ENCODE peak calls at places on chromosomes 12 and 14, in six cellular contexts. One of them, this sample, is unnamed.

GRCh38 chr12:26471560-26471959 is 276.2 kb downstream of the SSPN start:
- DNase-seq in HCT116: no peak
- DNase-seq in upper lobe of right lung: no peak
- DNase-seq in NT2/D1: no peak
- DNase-seq in mesendoderm: no peak
- DNase-seq in psoas muscle: no peak
- DNase-seq in this sample: no peak

GRCh38 chr14:92480856-92481255 is 32.7 kb upstream of the RIN3 start:
- DNase-seq in upper lobe of right lung: no peak
- DNase-seq in HCT116: no peak
- DNase-seq in psoas muscle: no peak
- DNase-seq in mesendoderm: no peak
- DNase-seq in NT2/D1: no peak
- DNase-seq in this sample: no peak

GRCh38 chr14:53915364-53916014 is 41.1 kb downstream of the BMP4 start:
- DNase-seq in upper lobe of right lung: no peak
- DNase-seq in NT2/D1: no peak
- DNase-seq in HCT116: no peak
- DNase-seq in mesendoderm: no peak
- DNase-seq in psoas muscle: no peak
- DNase-seq in this sample: no peak

GRCh38 chr12:95544756-95545155 is 6.5 kb downstream of the USP44 start:
- DNase-seq in psoas muscle: no peak
- DNase-seq in HCT116: no peak
- DNase-seq in upper lobe of right lung: no peak
- DNase-seq in NT2/D1: no peak
- DNase-seq in mesendoderm: no peak
- DNase-seq in this sample: no peak

GRCh38 chr12:103829092-103829491 is 11.9 kb downstream of the NT5DC3 start:
- DNase-seq in NT2/D1: no peak
- DNase-seq in psoas muscle: no peak
- DNase-seq in upper lobe of right lung: no peak
- DNase-seq in HCT116: no peak
- DNase-seq in mesendoderm: no peak
- DNase-seq in this sample: no peak

GRCh38 chr14:25308244-25308643 is 258.3 kb upstream of the STXBP6 start:
- DNase-seq in upper lobe of right lung: no peak
- DNase-seq in HCT116: no peak
- DNase-seq in mesendoderm: peak; percentile 85
- DNase-seq in NT2/D1: peak; percentile 6
- DNase-seq in psoas muscle: no peak
- DNase-seq in this sample: no peak

GRCh38 chr14:58861546-58861945 is 223.8 kb downstream of the DACT1 start:
- DNase-seq in HCT116: no peak
- DNase-seq in upper lobe of right lung: no peak
- DNase-seq in mesendoderm: no peak
- DNase-seq in psoas muscle: no peak
- DNase-seq in NT2/D1: no peak
- DNase-seq in this sample: no peak

GRCh38 chr12:94304012-94304411 is 155.6 kb downstream of the PLXNC1 start:
- DNase-seq in mesendoderm: no peak
- DNase-seq in psoas muscle: no peak
- DNase-seq in upper lobe of right lung: no peak
- DNase-seq in HCT116: no peak
- DNase-seq in NT2/D1: no peak
- DNase-seq in this sample: no peak

GRCh38 chr12:105233045-105233905 is 2.7 kb downstream of the APPL2 start:
- DNase-seq in upper lobe of right lung: no peak
- DNase-seq in psoas muscle: no peak
- DNase-seq in HCT116: no peak
- DNase-seq in NT2/D1: no peak
- DNase-seq in mesendoderm: peak; percentile 44
- DNase-seq in this sample: no peak

GRCh38 chr12:82638324-82638723 is 48.4 kb upstream of the TMTC2 start:
- DNase-seq in mesendoderm: no peak
- DNase-seq in upper lobe of right lung: no peak
- DNase-seq in psoas muscle: no peak
- DNase-seq in HCT116: no peak
- DNase-seq in NT2/D1: no peak
- DNase-seq in this sample: no peak

GRCh38 chr12:90058721-90059120 is 350.1 kb upstream of the ATP2B1 start:
- DNase-seq in HCT116: no peak
- DNase-seq in psoas muscle: no peak
- DNase-seq in upper lobe of right lung: no peak
- DNase-seq in NT2/D1: no peak
- DNase-seq in mesendoderm: no peak
- DNase-seq in this sample: peak; percentile 74

GRCh38 chr12:39124768-39125167 is 219.4 kb upstream of the CPNE8 start:
- DNase-seq in mesendoderm: peak; percentile 56
- DNase-seq in HCT116: no peak
- DNase-seq in upper lobe of right lung: no peak
- DNase-seq in NT2/D1: no peak
- DNase-seq in psoas muscle: peak; percentile 43
- DNase-seq in this sample: no peak

GRCh38 chr12:87430444-87430843 is 598.8 kb downstream of the C12orf50 start:
- DNase-seq in NT2/D1: no peak
- DNase-seq in psoas muscle: no peak
- DNase-seq in mesendoderm: no peak
- DNase-seq in HCT116: no peak
- DNase-seq in upper lobe of right lung: no peak
- DNase-seq in this sample: no peak

GRCh38 chr12:65885312-65885711 is 61.0 kb downstream of the HMGA2 start:
- DNase-seq in psoas muscle: no peak
- DNase-seq in NT2/D1: no peak
- DNase-seq in mesendoderm: no peak
- DNase-seq in HCT116: no peak
- DNase-seq in upper lobe of right lung: no peak
- DNase-seq in this sample: no peak

GRCh38 chr14:20434701-20435453 is 1.1 kb downstream of the KLHL33 start:
- DNase-seq in NT2/D1: no peak
- DNase-seq in mesendoderm: no peak
- DNase-seq in upper lobe of right lung: no peak
- DNase-seq in psoas muscle: peak; percentile 93
- DNase-seq in HCT116: no peak
- DNase-seq in this sample: no peak

GRCh38 chr12:51751657-51752056 is 96.9 kb downstream of the FIGNL2 start:
- DNase-seq in HCT116: no peak
- DNase-seq in NT2/D1: no peak
- DNase-seq in upper lobe of right lung: no peak
- DNase-seq in mesendoderm: no peak
- DNase-seq in psoas muscle: no peak
- DNase-seq in this sample: no peak

GRCh38 chr12:113248842-113249435 is 27.7 kb downstream of the TPCN1 start:
- DNase-seq in HCT116: no peak
- DNase-seq in mesendoderm: no peak
- DNase-seq in psoas muscle: peak; percentile 51
- DNase-seq in NT2/D1: no peak
- DNase-seq in upper lobe of right lung: no peak
- DNase-seq in this sample: no peak

GRCh38 chr12:81759215-81759991 is at the start of gene PPFIA2:
- DNase-seq in HCT116: no peak
- DNase-seq in psoas muscle: peak; percentile 52
- DNase-seq in upper lobe of right lung: peak; percentile 60
- DNase-seq in NT2/D1: peak; percentile 40
- DNase-seq in mesendoderm: peak; percentile 70
- DNase-seq in this sample: peak; percentile 3

GRCh38 chr12:62873116-62873825 is 61.7 kb downstream of the PPM1H start:
- DNase-seq in NT2/D1: no peak
- DNase-seq in psoas muscle: no peak
- DNase-seq in mesendoderm: peak; percentile 63
- DNase-seq in upper lobe of right lung: no peak
- DNase-seq in HCT116: no peak
- DNase-seq in this sample: peak; percentile 48

GRCh38 chr14:47863441-47863840 is 188.0 kb upstream of the MDGA2 start:
- DNase-seq in NT2/D1: no peak
- DNase-seq in mesendoderm: no peak
- DNase-seq in psoas muscle: no peak
- DNase-seq in HCT116: no peak
- DNase-seq in upper lobe of right lung: no peak
- DNase-seq in this sample: no peak

GRCh38 chr14:103199141-103199540 is 75.9 kb downstream of the TNFAIP2 start:
- DNase-seq in HCT116: no peak
- DNase-seq in psoas muscle: no peak
- DNase-seq in NT2/D1: no peak
- DNase-seq in upper lobe of right lung: no peak
- DNase-seq in mesendoderm: no peak
- DNase-seq in this sample: no peak

GRCh38 chr12:3496964-3497363 is 6.0 kb downstream of the PRMT8 start:
- DNase-seq in NT2/D1: no peak
- DNase-seq in psoas muscle: no peak
- DNase-seq in upper lobe of right lung: no peak
- DNase-seq in HCT116: peak; percentile 16
- DNase-seq in mesendoderm: peak; percentile 76
- DNase-seq in this sample: no peak

GRCh38 chr14:70780396-70781075 is 28.8 kb downstream of the MAP3K9 start:
- DNase-seq in NT2/D1: no peak
- DNase-seq in upper lobe of right lung: peak; percentile 69
- DNase-seq in mesendoderm: no peak
- DNase-seq in psoas muscle: no peak
- DNase-seq in HCT116: no peak
- DNase-seq in this sample: no peak

GRCh38 chr14:30610719-30611388 is 11.3 kb upstream of the SCFD1 start:
- DNase-seq in upper lobe of right lung: no peak
- DNase-seq in mesendoderm: peak; percentile 47
- DNase-seq in psoas muscle: peak; percentile 62
- DNase-seq in NT2/D1: no peak
- DNase-seq in HCT116: peak; percentile 36
- DNase-seq in this sample: peak; percentile 32

GRCh38 chr12:69476276-69477017 is 6.3 kb downstream of the FRS2 start:
- DNase-seq in psoas muscle: no peak
- DNase-seq in mesendoderm: no peak
- DNase-seq in NT2/D1: no peak
- DNase-seq in HCT116: no peak
- DNase-seq in upper lobe of right lung: no peak
- DNase-seq in this sample: no peak
- H3K4me1 ChIP-seq in psoas muscle: peaks cover 46% of the 10 kb centered on the region
- H3K4me1 ChIP-seq in mesendoderm: peaks cover 2% of the 10 kb centered on the region
- H3K4me1 ChIP-seq in NT2/D1: no peaks in the 10 kb centered on the region
- H3K4me1 ChIP-seq in HCT116: peaks cover 7% of the 10 kb centered on the region
- H3K4me1 ChIP-seq in upper lobe of right lung: peaks cover 53% of the 10 kb centered on the region
- H3K4me1 ChIP-seq in this sample: peaks cover 11% of the 10 kb centered on the region

DNA sequence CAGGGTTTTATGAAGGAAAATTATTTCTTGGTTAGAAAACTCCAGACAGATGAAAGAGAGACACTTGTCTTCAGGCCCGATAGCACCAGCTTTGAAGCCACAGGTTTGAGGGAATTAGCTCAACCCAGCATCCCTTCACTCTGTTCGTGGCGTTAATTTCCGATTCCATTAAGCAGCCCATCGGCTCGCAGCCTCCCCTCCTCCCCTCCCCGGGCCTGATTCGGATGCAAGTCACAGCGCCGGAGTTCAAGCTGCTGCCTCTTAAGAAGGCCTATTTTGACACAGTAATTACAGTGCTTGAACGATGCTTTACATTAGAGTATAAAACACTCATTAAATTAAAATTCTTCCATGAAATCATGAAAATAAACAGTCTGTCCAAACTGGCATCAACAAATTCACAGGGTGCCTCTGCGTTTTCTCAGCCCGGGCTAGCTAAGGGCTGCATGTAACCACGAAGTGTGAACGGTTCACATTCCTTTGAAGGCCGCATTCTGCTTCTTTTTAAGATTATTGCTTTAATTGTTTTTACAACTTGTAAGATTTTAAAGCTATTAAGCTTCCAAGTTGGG is 145.8 kb downstream of the DICER1 start:
- DNase-seq in upper lobe of right lung: no peak
- DNase-seq in psoas muscle: no peak
- DNase-seq in NT2/D1: no peak
- DNase-seq in mesendoderm: no peak
- DNase-seq in HCT116: no peak
- DNase-seq in this sample: no peak
- H3K4me1 ChIP-seq in upper lobe of right lung: no peaks in the 10 kb centered on the region
- H3K4me1 ChIP-seq in psoas muscle: peaks cover 10% of the 10 kb centered on the region
- H3K4me1 ChIP-seq in NT2/D1: no peaks in the 10 kb centered on the region
- H3K4me1 ChIP-seq in mesendoderm: no peaks in the 10 kb centered on the region
- H3K4me1 ChIP-seq in HCT116: no peaks in the 10 kb centered on the region
- H3K4me1 ChIP-seq in this sample: no peaks in the 10 kb centered on the region

GRCh38 chr14:105467249-105467941 is 7.2 kb upstream of the CRIP2 start:
- DNase-seq in psoas muscle: no peak
- DNase-seq in upper lobe of right lung: no peak
- DNase-seq in HCT116: no peak
- DNase-seq in mesendoderm: no peak
- DNase-seq in NT2/D1: no peak
- DNase-seq in this sample: no peak
- H3K4me1 ChIP-seq in psoas muscle: peaks cover 38% of the 10 kb centered on the region
- H3K4me1 ChIP-seq in upper lobe of right lung: peaks cover 10% of the 10 kb centered on the region
- H3K4me1 ChIP-seq in HCT116: peaks cover 20% of the 10 kb centered on the region
- H3K4me1 ChIP-seq in mesendoderm: no peaks in the 10 kb centered on the region
- H3K4me1 ChIP-seq in NT2/D1: peaks cover 19% of the 10 kb centered on the region
- H3K4me1 ChIP-seq in this sample: no peaks in the 10 kb centered on the region

GRCh38 chr12:117061555-117062079 is 37.6 kb downstream of the TESC start:
- DNase-seq in mesendoderm: no peak
- DNase-seq in psoas muscle: no peak
- DNase-seq in NT2/D1: no peak
- DNase-seq in HCT116: no peak
- DNase-seq in upper lobe of right lung: no peak
- DNase-seq in this sample: no peak
- H3K4me1 ChIP-seq in mesendoderm: peaks cover 7% of the 10 kb centered on the region
- H3K4me1 ChIP-seq in psoas muscle: no peaks in the 10 kb centered on the region
- H3K4me1 ChIP-seq in NT2/D1: peaks cover 26% of the 10 kb centered on the region
- H3K4me1 ChIP-seq in HCT116: no peaks in the 10 kb centered on the region
- H3K4me1 ChIP-seq in upper lobe of right lung: peaks cover 4% of the 10 kb centered on the region
- H3K4me1 ChIP-seq in this sample: no peaks in the 10 kb centered on the region

GRCh38 chr14:72701232-72701555 is 192.7 kb downstream of the DPF3 start:
- DNase-seq in upper lobe of right lung: no peak
- DNase-seq in HCT116: no peak
- DNase-seq in NT2/D1: no peak
- DNase-seq in psoas muscle: no peak
- DNase-seq in mesendoderm: no peak
- DNase-seq in this sample: no peak
- H3K4me1 ChIP-seq in upper lobe of right lung: no peaks in the 10 kb centered on the region
- H3K4me1 ChIP-seq in HCT116: no peaks in the 10 kb centered on the region
- H3K4me1 ChIP-seq in NT2/D1: peaks cover 2% of the 10 kb centered on the region
- H3K4me1 ChIP-seq in psoas muscle: peaks cover 35% of the 10 kb centered on the region
- H3K4me1 ChIP-seq in mesendoderm: peaks cover 2% of the 10 kb centered on the region
- H3K4me1 ChIP-seq in this sample: no peaks in the 10 kb centered on the region

GRCh38 chr14:68911594-68912227 is 67.4 kb downstream of the ACTN1 start:
- DNase-seq in psoas muscle: peak; percentile 82
- DNase-seq in NT2/D1: peak; percentile 59
- DNase-seq in mesendoderm: peak; percentile 89
- DNase-seq in HCT116: peak; percentile 54
- DNase-seq in upper lobe of right lung: no peak
- DNase-seq in this sample: no peak
- H3K4me1 ChIP-seq in psoas muscle: no peaks in the 10 kb centered on the region
- H3K4me1 ChIP-seq in NT2/D1: no peaks in the 10 kb centered on the region
- H3K4me1 ChIP-seq in mesendoderm: no peaks in the 10 kb centered on the region
- H3K4me1 ChIP-seq in HCT116: no peaks in the 10 kb centered on the region
- H3K4me1 ChIP-seq in upper lobe of right lung: peaks cover 10% of the 10 kb centered on the region
- H3K4me1 ChIP-seq in this sample: no peaks in the 10 kb centered on the region

DNA sequence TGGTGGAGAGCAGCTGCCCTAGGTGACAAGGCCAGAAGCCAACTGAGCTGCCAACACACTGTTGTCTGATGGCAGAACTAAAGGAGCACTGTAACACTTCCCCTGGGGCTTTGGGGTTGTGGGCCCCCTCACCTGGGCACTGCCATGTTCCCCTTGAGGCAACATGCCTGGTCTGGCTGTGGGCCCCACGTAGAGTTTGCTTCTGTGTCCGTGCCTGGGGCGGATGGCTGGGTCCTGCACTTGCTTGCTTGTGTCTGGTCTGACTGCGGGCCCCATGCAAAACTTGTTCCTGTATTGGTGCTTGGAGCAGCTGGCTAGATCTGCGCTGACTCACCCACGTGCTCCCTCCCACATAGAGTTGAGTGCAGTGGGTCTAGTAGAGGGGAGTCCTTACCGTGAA is 78.4 kb downstream of the MNAT1 start:
- DNase-seq in upper lobe of right lung: no peak
- DNase-seq in mesendoderm: no peak
- DNase-seq in psoas muscle: no peak
- DNase-seq in NT2/D1: no peak
- DNase-seq in HCT116: no peak
- DNase-seq in this sample: no peak
- H3K4me1 ChIP-seq in upper lobe of right lung: no peaks in the 10 kb centered on the region
- H3K4me1 ChIP-seq in mesendoderm: no peaks in the 10 kb centered on the region
- H3K4me1 ChIP-seq in psoas muscle: peaks cover 26% of the 10 kb centered on the region
- H3K4me1 ChIP-seq in NT2/D1: no peaks in the 10 kb centered on the region
- H3K4me1 ChIP-seq in HCT116: peaks cover 3% of the 10 kb centered on the region
- H3K4me1 ChIP-seq in this sample: peaks cover 11% of the 10 kb centered on the region

This sample was measured in foreskin keratinocyte.